ENCODE peak calls at places on chromosomes 5 and 9, in ten cellular contexts. M is endothelial cell, V is NCI-H1105 treated with DMSO at 0.1 percent for 48 hours, C is WTC11, Z is NCI-H510A treated with DMSO at 0.1 percent for 48 hours, R is neural progenitor cell, G is GDM1, Y is NCI-H2171 treated with DMSO at 0.1 percent for 48 hours, B is mesenteric fat pad, H is brain microvascular endothelial cell. K is an unnamed sample.

GRCh38 chr9:16715404-16715803 is 155.1 kb downstream of the BNC2 start:
- DNase-seq in R (no peak), M (no peak), B (no peak), V (no peak), G (no peak), Z (no peak), H (no peak), C (no peak), Y (no peak), K (no peak)

GRCh38 chr5:93088566-93088965 is 492.5 kb downstream of the NR2F1-AS1 start:
- DNase-seq in C (no peak), M (no peak), V (no peak), Z (no peak), H (no peak), R (no peak), G (no peak), Y (no peak), B (no peak), K (no peak)

GRCh38 chr5:37626266-37626665 is 213.6 kb downstream of the GDNF start:
- DNase-seq in Y (no peak), G (no peak), B (no peak), C (no peak), Z (no peak), R (no peak), M (no peak), V (no peak), H (no peak), K (no peak)

GRCh38 chr5:89313804-89314588 is 431.0 kb upstream of the MEF2C start:
- DNase-seq in B (no peak), V (no peak), M (no peak), Z (no peak), Y (no peak), R (no peak), C (no peak), H (peak; percentile 93), G (peak; percentile 7), K (no peak)

GRCh38 chr5:6181147-6181729 is 197.1 kb downstream of the MED10 start:
- DNase-seq in Z (peak; percentile 88), Y (no peak), B (no peak), R (peak; percentile 26), G (no peak), M (no peak), V (no peak), H (no peak), C (peak; percentile 23), K (no peak)

GRCh38 chr9:133734600-133735414 is 3.3 kb downstream of the SARDH start:
- DNase-seq in V (no peak), Y (no peak), G (no peak), Z (no peak), C (no peak), B (peak; percentile 60), H (no peak), R (peak; percentile 1), M (no peak), K (no peak)

GRCh38 chr9:87685871-87686519 is 39.9 kb upstream of the CTSL start:
- DNase-seq in G (no peak), C (no peak), B (peak; percentile 89), Z (no peak), V (no peak), M (no peak), Y (peak; percentile 20), H (peak; percentile 5), R (no peak), K (no peak)

GRCh38 chr9:80787636-80788035 is 901.7 kb downstream of the TLE1 start:
- DNase-seq in Z (peak; percentile 73), G (no peak), Y (no peak), R (no peak), M (no peak), C (no peak), B (no peak), V (no peak), H (no peak), K (no peak)

GRCh38 chr5:173542159-173542558 is 74.3 kb downstream of the BOD1 start:
- DNase-seq in Y (no peak), B (no peak), R (no peak), G (no peak), H (no peak), Z (no peak), C (no peak), V (no peak), M (no peak), K (no peak)

GRCh38 chr5:81207009-81207408 is 26.1 kb upstream of the CKMT2 start:
- DNase-seq in M (peak; percentile 34), G (no peak), V (no peak), Z (no peak), B (no peak), C (peak; percentile 49), H (peak; percentile 18), Y (no peak), R (peak; percentile 35), K (no peak)

GRCh38 chr5:181088289-181088688 is 42.7 kb downstream of the OR2V1 start:
- DNase-seq in C (peak; percentile 62), V (no peak), H (no peak), Z (no peak), R (peak; percentile 65), M (no peak), B (no peak), Y (no peak), G (no peak), K (no peak)

GRCh38 chr9:108134501-108135128 is 645.0 kb upstream of the KLF4 start:
- DNase-seq in H (no peak), V (no peak), Y (no peak), Z (no peak), C (no peak), M (no peak), B (no peak), R (no peak), G (no peak), K (no peak)

GRCh38 chr9:89598926-89599325 is 5.9 kb upstream of the GADD45G start:
- DNase-seq in H (no peak), C (no peak), M (no peak), R (no peak), V (no peak), Y (peak; percentile 86), B (peak; percentile 82), Z (no peak), G (no peak), K (no peak)

GRCh38 chr5:52997424-52997823 is 8.3 kb downstream of the ITGA2 start:
- DNase-seq in M (no peak), Y (no peak), Z (no peak), G (no peak), H (no peak), V (no peak), R (peak; percentile 49), C (no peak), B (no peak), K (peak; percentile 58)

GRCh38 chr5:57221049-57221568 is 47.2 kb downstream of the GPBP1 start:
- DNase-seq in Z (peak; percentile 37), C (no peak), V (peak; percentile 34), H (peak; percentile 34), M (peak; percentile 50), B (no peak), G (peak; percentile 6), R (peak; percentile 51), Y (peak; percentile 27), K (peak; percentile 39)

GRCh38 chr9:75616841-75617566 is 273.5 kb upstream of the PCSK5 start:
- DNase-seq in M (no peak), C (no peak), H (no peak), R (peak; percentile 78), V (no peak), G (no peak), Y (no peak), Z (no peak), B (no peak), K (no peak)

K was measured in NCI-H774.